ENCODE peak calls at places on chromosomes 5 and 9, in eight cellular contexts. V, P, X, R, A, Y, J and W are unnamed samples.

GRCh38 chr9:104386425-104387069 is 117.5 kb upstream of the OR13F1 start:
- DNase-seq in V (no peak), P (peak), X (no peak), R (peak), A (no peak), Y (no peak), J (no peak), W (peak)

GRCh38 chr5:141877478-141878185 is 578 bp downstream of the PCDH1 start:
- DNase-seq in V (no peak), P (no peak), X (no peak), R (no peak), A (peak), Y (no peak), J (no peak), W (no peak)

GRCh38 chr5:31366941-31367340 is 165.0 kb downstream of the DROSHA start:
- DNase-seq in V (no peak), P (peak), X (no peak), R (peak), A (no peak), Y (no peak), J (no peak), W (peak)

GRCh38 chr5:81838307-81838906 is 87.5 kb upstream of the SSBP2 start:
- DNase-seq in V (no peak), P (peak), X (no peak), R (no peak), A (peak), Y (no peak), J (no peak), W (peak)

GRCh38 chr9:25678147-25678666 is at the start of gene TUSC1:
- DNase-seq in V (peak), P (peak), X (peak), R (no peak), A (peak), Y (peak), J (peak), W (peak)

GRCh38 chr5:80780024-80780423 is 125.2 kb upstream of the DHFR start:
- DNase-seq in V (no peak), P (no peak), X (no peak), R (no peak), A (no peak), Y (no peak), J (no peak), W (no peak)

GRCh38 chr9:26394025-26394424 is 498.6 kb downstream of the CAAP1 start:
- DNase-seq in V (no peak), P (no peak), X (no peak), R (no peak), A (no peak), Y (no peak), J (no peak), W (no peak)

GRCh38 chr5:52956915-52957747 is 32.0 kb upstream of the ITGA2 start:
- DNase-seq in V (no peak), P (peak), X (no peak), R (no peak), A (no peak), Y (no peak), J (no peak), W (no peak)

GRCh38 chr5:178108966-178109365 is 4.4 kb upstream of the N4BP3 start:
- DNase-seq in V (peak), P (no peak), X (no peak), R (no peak), A (peak), Y (no peak), J (no peak), W (no peak)

DNA sequence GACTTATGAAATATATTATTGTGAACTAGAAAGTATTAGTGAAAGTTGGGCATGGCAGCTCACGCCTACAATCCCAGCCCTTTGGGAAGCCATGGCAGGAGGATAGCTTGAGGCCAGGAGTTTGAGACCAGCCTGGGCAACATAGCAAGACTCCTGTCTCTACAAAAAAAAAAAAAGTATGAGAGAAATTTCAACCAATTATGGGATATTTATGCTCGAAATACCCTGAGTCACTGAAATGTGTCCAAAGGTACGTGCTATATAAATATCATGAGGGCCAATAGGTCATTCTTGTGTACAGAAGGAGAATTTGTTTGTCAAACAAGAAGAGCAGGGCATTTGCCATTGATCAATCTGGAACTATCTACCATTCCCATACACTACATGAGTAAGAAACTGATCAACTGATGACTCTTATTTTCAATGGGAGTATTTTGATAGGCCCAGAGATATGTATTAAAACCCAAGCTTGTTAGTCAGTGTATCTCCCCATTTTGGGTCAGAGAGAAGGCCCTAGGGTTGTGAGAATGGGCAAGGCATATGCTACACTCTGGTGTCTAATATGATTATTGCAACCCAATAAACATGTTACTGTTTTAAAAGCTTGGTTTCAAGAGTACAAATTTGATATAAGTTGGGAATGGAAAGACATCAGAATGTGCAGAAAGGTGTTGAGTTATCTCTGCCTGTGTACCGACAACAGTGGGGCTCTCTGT is 21.7 kb upstream of the HOMER1 start:
- DNase-seq in V (no peak), P (no peak), X (no peak), R (no peak), A (no peak), Y (no peak), J (no peak), W (peak)
- TF ChIP-seq CTCF in V (no peak), P (no peak), X (no peak), R (peak), A (no peak), Y (no peak), J (no peak), W (peak)

GRCh38 chr9:91978739-91979414 is 28.8 kb upstream of the ROR2 start:
- DNase-seq in V (peak), P (peak), X (no peak), R (peak), A (no peak), Y (no peak), J (peak), W (peak)
- TF ChIP-seq CTCF in V (peak), P (peak), X (no peak), R (peak), A (no peak), Y (peak), J (peak), W (peak)

GRCh38 chr5:25091917-25092316 is 447.1 kb upstream of the CDH10 start:
- DNase-seq in V (no peak), P (peak), X (no peak), R (no peak), A (no peak), Y (no peak), J (no peak), W (no peak)

GRCh38 chr5:25090818-25091217 is 446.0 kb upstream of the CDH10 start:
- DNase-seq in V (no peak), P (peak), X (no peak), R (no peak), A (no peak), Y (no peak), J (no peak), W (no peak)

GRCh38 chr5:25095261-25095660 is 450.5 kb upstream of the CDH10 start:
- DNase-seq in V (no peak), P (no peak), X (no peak), R (no peak), A (no peak), Y (no peak), J (no peak), W (no peak)

GRCh38 chr5:25094219-25094618 is 449.4 kb upstream of the CDH10 start:
- DNase-seq in V (no peak), P (no peak), X (no peak), R (no peak), A (no peak), Y (no peak), J (no peak), W (no peak)

GRCh38 chr5:25090275-25090674 is 445.5 kb upstream of the CDH10 start:
- DNase-seq in V (no peak), P (no peak), X (no peak), R (no peak), A (no peak), Y (no peak), J (no peak), W (no peak)
- TF ChIP-seq CTCF in V (no peak), P (no peak), X (no peak), R (no peak), A (no peak), Y (no peak), J (no peak), W (no peak)

GRCh38 chr9:6040077-6040476 is 24.7 kb upstream of the RANBP6 start:
- DNase-seq in V (no peak), P (no peak), X (no peak), R (no peak), A (no peak), Y (no peak), J (no peak), W (no peak)
- TF ChIP-seq CTCF in V (no peak), P (no peak), X (no peak), R (no peak), A (no peak), Y (no peak), J (no peak), W (no peak)

GRCh38 chr9:2602704-2603116 is 18.9 kb upstream of the VLDLR start:
- DNase-seq in V (no peak), P (no peak), X (no peak), R (no peak), A (no peak), Y (no peak), J (no peak), W (peak)
- TF ChIP-seq CTCF in V (no peak), P (no peak), X (no peak), R (no peak), A (no peak), Y (no peak), J (no peak), W (no peak)

GRCh38 chr9:124897570-124898460 is 35.9 kb downstream of the ARPC5L start:
- DNase-seq in V (no peak), P (no peak), X (no peak), R (no peak), A (no peak), Y (no peak), J (no peak), W (no peak)

GRCh38 chr9:124899845-124900244 is 37.9 kb downstream of the ARPC5L start:
- DNase-seq in V (no peak), P (no peak), X (no peak), R (no peak), A (no peak), Y (no peak), J (no peak), W (no peak)

GRCh38 chr9:124894035-124894740 is 32.3 kb downstream of the ARPC5L start:
- DNase-seq in V (no peak), P (no peak), X (no peak), R (no peak), A (no peak), Y (no peak), J (no peak), W (peak)

GRCh38 chr9:124890179-124890578 is 28.2 kb downstream of the ARPC5L start:
- DNase-seq in V (no peak), P (no peak), X (no peak), R (no peak), A (no peak), Y (no peak), J (no peak), W (no peak)

GRCh38 chr9:124894741-124895170 is 32.8 kb downstream of the ARPC5L start:
- DNase-seq in V (no peak), P (peak), X (no peak), R (no peak), A (no peak), Y (no peak), J (peak), W (peak)
- TF ChIP-seq CTCF in V (no peak), P (peak), X (no peak), R (peak), A (no peak), Y (peak), J (no peak), W (peak)

GRCh38 chr5:5078009-5078897 is 61.9 kb upstream of the ADAMTS16 start:
- DNase-seq in V (no peak), P (no peak), X (no peak), R (peak), A (no peak), Y (no peak), J (peak), W (no peak)
- TF ChIP-seq CTCF in V (no peak), P (no peak), X (no peak), R (peak), A (no peak), Y (no peak), J (no peak), W (no peak)

DNA sequence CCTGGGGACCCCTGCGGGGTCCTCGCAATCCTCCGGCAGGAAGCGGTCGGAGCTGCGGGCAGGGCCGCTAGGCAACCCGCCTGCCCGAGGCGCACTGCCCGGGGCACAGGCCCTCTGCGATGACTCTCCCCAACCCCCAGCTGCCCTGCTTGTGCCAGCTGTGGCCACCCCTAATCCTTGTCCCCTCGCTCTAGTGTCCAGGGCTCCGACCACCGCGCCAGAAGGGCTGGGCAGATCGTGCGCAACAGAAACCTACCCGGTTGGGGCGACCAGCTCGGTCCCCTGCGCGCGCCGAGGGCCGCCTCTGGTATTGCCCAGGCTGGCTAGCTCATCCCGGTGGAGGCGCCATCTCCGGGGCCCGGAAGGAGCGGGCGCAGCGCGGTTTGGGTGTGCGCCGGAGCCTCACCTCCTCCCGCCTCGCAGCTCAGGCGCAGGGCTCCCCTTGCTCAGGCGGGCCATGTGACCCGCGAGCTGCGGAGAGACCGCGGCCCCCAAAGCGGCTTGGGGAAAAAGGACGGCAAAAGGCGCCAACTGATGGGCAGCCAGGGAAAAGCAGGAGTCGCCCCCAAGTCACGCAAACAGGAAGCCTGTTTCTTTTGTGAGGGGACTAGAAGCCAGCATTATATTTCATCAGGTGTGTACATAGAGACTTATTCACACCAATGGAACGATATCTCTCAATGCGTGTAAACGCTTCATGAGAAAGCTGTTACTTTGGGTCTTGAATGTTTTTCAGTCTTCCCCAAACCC is 46.8 kb upstream of the RNF20 start:
- DNase-seq in V (peak), P (peak), X (peak), R (peak), A (peak), Y (no peak), J (peak), W (peak)
- TF ChIP-seq CTCF in V (no peak), P (no peak), X (no peak), R (peak), A (peak), Y (peak), J (no peak), W (no peak)